ENCODE peak calls at places on chromosomes 3 and 15, in eight cellular contexts. One of them, this sample, is unnamed.

GRCh38 chr15:101206173-101206572 is 45.7 kb downstream of the CHSY1 start:
- DNase-seq in GM23338: no peak
- DNase-seq in esophagus muscularis mucosa: no peak
- DNase-seq in sigmoid colon: no peak
- DNase-seq in transverse colon: no peak
- DNase-seq in spleen: no peak
- DNase-seq in K562: no peak
- DNase-seq in Panc1: no peak
- DNase-seq in this sample: no peak

GRCh38 chr15:101185336-101185735 is 66.5 kb downstream of the CHSY1 start:
- DNase-seq in sigmoid colon: no peak
- DNase-seq in K562: no peak
- DNase-seq in GM23338: no peak
- DNase-seq in Panc1: no peak
- DNase-seq in esophagus muscularis mucosa: no peak
- DNase-seq in transverse colon: no peak
- DNase-seq in spleen: no peak
- DNase-seq in this sample: no peak

GRCh38 chr15:89486726-89487050 is 9.7 kb downstream of the RHCG start:
- DNase-seq in Panc1: no peak
- DNase-seq in K562: peak
- DNase-seq in spleen: no peak
- DNase-seq in GM23338: peak
- DNase-seq in esophagus muscularis mucosa: no peak
- DNase-seq in sigmoid colon: no peak
- DNase-seq in transverse colon: peak
- DNase-seq in this sample: peak

GRCh38 chr3:155859859-155860258 is 5.6 kb upstream of the SLC33A1 start:
- DNase-seq in spleen: no peak
- DNase-seq in K562: no peak
- DNase-seq in sigmoid colon: no peak
- DNase-seq in GM23338: no peak
- DNase-seq in esophagus muscularis mucosa: no peak
- DNase-seq in Panc1: no peak
- DNase-seq in transverse colon: no peak
- DNase-seq in this sample: no peak

GRCh38 chr15:29939404-29939803 is 117.1 kb upstream of the TJP1 start:
- DNase-seq in Panc1: no peak
- DNase-seq in spleen: no peak
- DNase-seq in GM23338: no peak
- DNase-seq in esophagus muscularis mucosa: no peak
- DNase-seq in sigmoid colon: no peak
- DNase-seq in transverse colon: no peak
- DNase-seq in K562: no peak
- DNase-seq in this sample: no peak

GRCh38 chr3:189862385-189863023 is 231.3 kb downstream of the TP63 start:
- DNase-seq in sigmoid colon: no peak
- DNase-seq in spleen: no peak
- DNase-seq in esophagus muscularis mucosa: no peak
- DNase-seq in K562: no peak
- DNase-seq in transverse colon: no peak
- DNase-seq in Panc1: no peak
- DNase-seq in GM23338: no peak
- DNase-seq in this sample: no peak

GRCh38 chr3:36959821-36960220 is 15.0 kb upstream of the TRANK1 start:
- DNase-seq in Panc1: no peak
- DNase-seq in sigmoid colon: no peak
- DNase-seq in K562: no peak
- DNase-seq in GM23338: no peak
- DNase-seq in transverse colon: no peak
- DNase-seq in spleen: no peak
- DNase-seq in esophagus muscularis mucosa: no peak
- DNase-seq in this sample: no peak

GRCh38 chr3:24545917-24546316 is 51.3 kb upstream of the THRB start:
- DNase-seq in sigmoid colon: peak
- DNase-seq in esophagus muscularis mucosa: no peak
- DNase-seq in transverse colon: peak
- DNase-seq in GM23338: no peak
- DNase-seq in K562: no peak
- DNase-seq in Panc1: no peak
- DNase-seq in spleen: no peak
- DNase-seq in this sample: peak

GRCh38 chr15:67823371-67824156 is 1.7 kb upstream of the SKOR1 start:
- DNase-seq in K562: peak
- DNase-seq in sigmoid colon: no peak
- DNase-seq in spleen: peak
- DNase-seq in Panc1: no peak
- DNase-seq in GM23338: peak
- DNase-seq in esophagus muscularis mucosa: no peak
- DNase-seq in transverse colon: no peak
- DNase-seq in this sample: peak

GRCh38 chr15:50051811-50052419 is 67.1 kb downstream of the ATP8B4 start:
- DNase-seq in esophagus muscularis mucosa: no peak
- DNase-seq in sigmoid colon: peak
- DNase-seq in spleen: no peak
- DNase-seq in GM23338: peak
- DNase-seq in K562: peak
- DNase-seq in transverse colon: peak
- DNase-seq in Panc1: peak
- DNase-seq in this sample: no peak

GRCh38 chr3:169678122-169678521 is 14.6 kb upstream of the MECOM start:
- DNase-seq in esophagus muscularis mucosa: no peak
- DNase-seq in K562: no peak
- DNase-seq in GM23338: no peak
- DNase-seq in Panc1: no peak
- DNase-seq in sigmoid colon: no peak
- DNase-seq in spleen: no peak
- DNase-seq in transverse colon: no peak
- DNase-seq in this sample: no peak

GRCh38 chr15:101322849-101323477 is 27.9 kb upstream of the SNRPA1 start:
- DNase-seq in transverse colon: no peak
- DNase-seq in Panc1: no peak
- DNase-seq in K562: no peak
- DNase-seq in spleen: peak
- DNase-seq in esophagus muscularis mucosa: no peak
- DNase-seq in GM23338: no peak
- DNase-seq in sigmoid colon: no peak
- DNase-seq in this sample: no peak

GRCh38 chr3:171812811-171813210 is 2.5 kb upstream of the PLD1 start:
- DNase-seq in Panc1: no peak
- DNase-seq in spleen: no peak
- DNase-seq in GM23338: no peak
- DNase-seq in K562: no peak
- DNase-seq in esophagus muscularis mucosa: no peak
- DNase-seq in transverse colon: no peak
- DNase-seq in sigmoid colon: no peak
- DNase-seq in this sample: no peak

GRCh38 chr3:171810278-171811058 is at the start of gene PLD1:
- DNase-seq in transverse colon: peak
- DNase-seq in spleen: peak
- DNase-seq in GM23338: peak
- DNase-seq in esophagus muscularis mucosa: peak
- DNase-seq in K562: peak
- DNase-seq in Panc1: no peak
- DNase-seq in sigmoid colon: peak
- DNase-seq in this sample: peak

GRCh38 chr3:171809513-171810277 is 588 bp downstream of the PLD1 start:
- DNase-seq in sigmoid colon: peak
- DNase-seq in transverse colon: peak
- DNase-seq in esophagus muscularis mucosa: peak
- DNase-seq in GM23338: peak
- DNase-seq in spleen: peak
- DNase-seq in K562: peak
- DNase-seq in Panc1: no peak
- DNase-seq in this sample: peak

GRCh38 chr3:171811913-171812321 is 1.6 kb upstream of the PLD1 start:
- DNase-seq in Panc1: no peak
- DNase-seq in sigmoid colon: peak
- DNase-seq in esophagus muscularis mucosa: no peak
- DNase-seq in K562: no peak
- DNase-seq in GM23338: no peak
- DNase-seq in transverse colon: no peak
- DNase-seq in spleen: no peak
- DNase-seq in this sample: no peak

DNA sequence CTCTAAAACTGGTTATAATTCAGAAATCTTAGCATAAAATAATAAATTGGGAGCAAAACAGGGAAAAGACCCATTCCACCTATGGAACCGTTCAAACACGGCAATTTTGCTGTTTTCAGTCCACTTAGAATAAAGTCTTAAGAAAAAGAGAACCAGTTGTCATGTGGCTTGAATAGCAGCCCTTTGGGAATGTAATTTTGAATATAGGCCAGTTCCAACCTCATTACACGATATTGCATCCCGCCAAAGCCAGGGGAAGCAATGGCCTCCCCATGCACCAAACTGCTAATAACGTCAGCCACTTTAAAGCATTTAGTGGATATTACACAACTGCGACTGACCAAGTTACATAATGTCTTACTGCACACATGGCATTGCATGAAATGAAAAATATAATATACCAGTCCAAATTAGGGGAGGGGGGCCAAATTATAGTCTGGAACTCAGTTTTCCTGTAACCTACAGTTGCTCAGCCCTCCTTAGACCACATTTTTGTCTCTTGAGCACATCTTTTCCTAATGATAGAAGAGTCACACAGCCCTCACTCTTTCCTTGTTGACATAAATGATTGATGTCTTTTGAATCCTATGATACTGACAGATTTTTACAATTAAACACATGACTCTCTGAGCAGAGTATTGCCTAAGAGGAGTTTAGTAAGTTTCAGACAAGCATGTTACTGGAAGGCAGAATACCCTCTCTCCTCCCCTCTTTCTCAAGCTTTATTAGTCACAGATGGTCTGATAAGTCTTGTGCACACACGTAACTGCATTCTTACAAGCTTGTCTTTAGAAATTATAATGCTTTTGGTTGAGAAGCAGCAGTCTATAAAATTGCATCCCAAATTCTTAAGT is 1.0 kb upstream of the PLD1 start:
- DNase-seq in sigmoid colon: peak
- DNase-seq in esophagus muscularis mucosa: no peak
- DNase-seq in K562: peak
- DNase-seq in Panc1: peak
- DNase-seq in GM23338: no peak
- DNase-seq in spleen: no peak
- DNase-seq in transverse colon: no peak
- DNase-seq in this sample: no peak
- TF ChIP-seq POLR2AphosphoS5 in sigmoid colon: peak
- TF ChIP-seq POLR2AphosphoS5 in esophagus muscularis mucosa: peak
- TF ChIP-seq POLR2AphosphoS5 in K562: no peak
- TF ChIP-seq POLR2AphosphoS5 in Panc1: no peak
- TF ChIP-seq POLR2AphosphoS5 in GM23338: no peak
- TF ChIP-seq POLR2AphosphoS5 in spleen: no peak
- TF ChIP-seq POLR2AphosphoS5 in transverse colon: peak
- TF ChIP-seq POLR2AphosphoS5 in this sample: peak

GRCh38 chr3:129727707-129728106 is 121.2 kb upstream of the PLXND1 start:
- DNase-seq in K562: no peak
- DNase-seq in sigmoid colon: no peak
- DNase-seq in GM23338: no peak
- DNase-seq in Panc1: no peak
- DNase-seq in spleen: no peak
- DNase-seq in transverse colon: no peak
- DNase-seq in esophagus muscularis mucosa: no peak
- DNase-seq in this sample: no peak
- H3K27ac ChIP-seq in K562: no peak
- H3K27ac ChIP-seq in sigmoid colon: peak
- H3K27ac ChIP-seq in GM23338: no peak
- H3K27ac ChIP-seq in Panc1: no peak
- H3K27ac ChIP-seq in spleen: no peak
- H3K27ac ChIP-seq in transverse colon: no peak
- H3K27ac ChIP-seq in esophagus muscularis mucosa: no peak
- H3K27ac ChIP-seq in this sample: no peak

DNA sequence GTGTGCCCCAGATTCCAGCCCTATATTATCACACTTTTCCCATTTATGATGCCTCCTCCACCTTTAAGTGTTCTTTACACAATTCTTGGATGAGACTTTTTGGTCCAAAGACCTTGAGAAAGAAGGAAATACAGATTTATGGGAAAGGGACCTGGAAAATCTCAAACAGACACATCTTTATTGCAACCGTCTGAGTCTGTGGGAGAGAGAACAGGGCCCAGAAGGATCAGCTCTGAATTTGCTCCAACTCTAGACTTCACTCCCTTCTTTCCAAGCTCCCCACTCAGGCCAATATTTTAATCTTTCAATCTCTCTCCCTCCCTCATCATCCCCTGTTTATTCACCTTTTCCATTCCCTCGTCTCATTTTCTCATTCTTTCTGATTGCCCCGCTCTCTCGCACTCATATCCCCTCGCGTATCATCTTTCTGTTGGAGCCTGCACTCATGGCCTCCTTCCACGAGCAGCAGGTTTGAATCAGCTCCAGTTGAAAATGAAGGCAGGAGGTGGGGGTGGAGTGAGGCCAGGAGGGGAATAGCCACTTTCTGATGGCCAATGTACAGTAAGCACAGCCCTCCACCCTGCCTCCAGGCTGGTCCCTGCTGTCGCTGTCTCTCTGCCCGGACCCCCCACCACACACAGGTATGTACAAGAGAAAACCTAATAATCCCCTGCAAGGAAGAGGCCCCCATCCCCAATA is 63.6 kb upstream of the BOC start:
- DNase-seq in GM23338: no peak
- DNase-seq in spleen: no peak
- DNase-seq in transverse colon: no peak
- DNase-seq in K562: no peak
- DNase-seq in esophagus muscularis mucosa: no peak
- DNase-seq in Panc1: no peak
- DNase-seq in sigmoid colon: peak
- DNase-seq in this sample: peak
- TF ChIP-seq POLR2AphosphoS5 in GM23338: no peak
- TF ChIP-seq POLR2AphosphoS5 in spleen: no peak
- TF ChIP-seq POLR2AphosphoS5 in transverse colon: peak
- TF ChIP-seq POLR2AphosphoS5 in K562: no peak
- TF ChIP-seq POLR2AphosphoS5 in esophagus muscularis mucosa: no peak
- TF ChIP-seq POLR2AphosphoS5 in Panc1: no peak
- TF ChIP-seq POLR2AphosphoS5 in sigmoid colon: peak
- TF ChIP-seq POLR2AphosphoS5 in this sample: no peak

GRCh38 chr3:186273586-186273985 is 88.4 kb downstream of the DGKG start:
- DNase-seq in GM23338: no peak
- DNase-seq in spleen: no peak
- DNase-seq in sigmoid colon: no peak
- DNase-seq in esophagus muscularis mucosa: no peak
- DNase-seq in transverse colon: no peak
- DNase-seq in K562: no peak
- DNase-seq in Panc1: no peak
- DNase-seq in this sample: no peak

GRCh38 chr3:186275436-186275835 is 86.6 kb downstream of the DGKG start:
- DNase-seq in spleen: no peak
- DNase-seq in GM23338: no peak
- DNase-seq in sigmoid colon: no peak
- DNase-seq in K562: no peak
- DNase-seq in transverse colon: no peak
- DNase-seq in Panc1: no peak
- DNase-seq in esophagus muscularis mucosa: no peak
- DNase-seq in this sample: no peak

GRCh38 chr3:186267758-186268157 is 94.3 kb downstream of the DGKG start:
- DNase-seq in Panc1: no peak
- DNase-seq in sigmoid colon: no peak
- DNase-seq in esophagus muscularis mucosa: no peak
- DNase-seq in spleen: no peak
- DNase-seq in transverse colon: no peak
- DNase-seq in K562: no peak
- DNase-seq in GM23338: no peak
- DNase-seq in this sample: no peak

GRCh38 chr3:186268616-186269448 is 93.2 kb downstream of the DGKG start:
- DNase-seq in K562: peak
- DNase-seq in spleen: no peak
- DNase-seq in sigmoid colon: no peak
- DNase-seq in GM23338: peak
- DNase-seq in esophagus muscularis mucosa: no peak
- DNase-seq in transverse colon: no peak
- DNase-seq in Panc1: no peak
- DNase-seq in this sample: no peak

GRCh38 chr3:186270711-186271110 is 91.3 kb downstream of the DGKG start:
- DNase-seq in K562: no peak
- DNase-seq in GM23338: no peak
- DNase-seq in spleen: no peak
- DNase-seq in esophagus muscularis mucosa: no peak
- DNase-seq in Panc1: no peak
- DNase-seq in transverse colon: no peak
- DNase-seq in sigmoid colon: no peak
- DNase-seq in this sample: no peak
- H3K27ac ChIP-seq in K562: no peak
- H3K27ac ChIP-seq in GM23338: no peak
- H3K27ac ChIP-seq in spleen: no peak
- H3K27ac ChIP-seq in esophagus muscularis mucosa: no peak
- H3K27ac ChIP-seq in Panc1: no peak
- H3K27ac ChIP-seq in transverse colon: no peak
- H3K27ac ChIP-seq in sigmoid colon: no peak
- H3K27ac ChIP-seq in this sample: no peak

This sample was measured in upper lobe of left lung.